ENCODE peak calls at places on chromosome 1, in nine cellular contexts. One of them, this sample, is unnamed.

GRCh38 chr1:30824736-30825429 is 67.3 kb upstream of the LAPTM5 start:
- DNase-seq in brain pericyte: no peak
- DNase-seq in CD8-positive, alpha-beta memory T cell: no peak
- DNase-seq in LHCN-M2: no peak
- DNase-seq in ascending aorta: no peak
- DNase-seq in substantia nigra: no peak
- DNase-seq in stomach: no peak
- DNase-seq in A549: no peak
- DNase-seq in lung: no peak
- DNase-seq in this sample: no peak

GRCh38 chr1:30513396-30514136 is 209.8 kb downstream of the MATN1 start:
- DNase-seq in brain pericyte: no peak
- DNase-seq in CD8-positive, alpha-beta memory T cell: no peak
- DNase-seq in LHCN-M2: no peak
- DNase-seq in ascending aorta: no peak
- DNase-seq in substantia nigra: no peak
- DNase-seq in stomach: peak
- DNase-seq in A549: no peak
- DNase-seq in lung: no peak
- DNase-seq in this sample: peak

GRCh38 chr1:160978510-160978927 is 23.9 kb upstream of the ITLN2 start:
- DNase-seq in brain pericyte: no peak
- DNase-seq in CD8-positive, alpha-beta memory T cell: no peak
- DNase-seq in LHCN-M2: no peak
- DNase-seq in ascending aorta: no peak
- DNase-seq in substantia nigra: no peak
- DNase-seq in stomach: peak
- DNase-seq in A549: peak
- DNase-seq in lung: peak
- DNase-seq in this sample: peak

GRCh38 chr1:54488831-54489626 is 59.0 kb upstream of the ACOT11 start:
- DNase-seq in brain pericyte: no peak
- DNase-seq in CD8-positive, alpha-beta memory T cell: peak
- DNase-seq in LHCN-M2: peak
- DNase-seq in ascending aorta: no peak
- DNase-seq in substantia nigra: peak
- DNase-seq in stomach: peak
- DNase-seq in A549: peak
- DNase-seq in lung: peak
- DNase-seq in this sample: peak

GRCh38 chr1:234214911-234215892 is 158.1 kb upstream of the COA6 start:
- DNase-seq in brain pericyte: no peak
- DNase-seq in CD8-positive, alpha-beta memory T cell: no peak
- DNase-seq in LHCN-M2: no peak
- DNase-seq in ascending aorta: no peak
- DNase-seq in substantia nigra: no peak
- DNase-seq in stomach: peak
- DNase-seq in A549: no peak
- DNase-seq in lung: no peak
- DNase-seq in this sample: no peak

GRCh38 chr1:7384679-7385078 is 386.4 kb upstream of the VAMP3 start:
- DNase-seq in brain pericyte: no peak
- DNase-seq in CD8-positive, alpha-beta memory T cell: no peak
- DNase-seq in LHCN-M2: no peak
- DNase-seq in ascending aorta: no peak
- DNase-seq in substantia nigra: no peak
- DNase-seq in stomach: peak
- DNase-seq in A549: no peak
- DNase-seq in lung: no peak
- DNase-seq in this sample: no peak

GRCh38 chr1:85278853-85279314 is 2.5 kb upstream of the BCL10 start:
- DNase-seq in brain pericyte: peak
- DNase-seq in CD8-positive, alpha-beta memory T cell: no peak
- DNase-seq in LHCN-M2: peak
- DNase-seq in ascending aorta: no peak
- DNase-seq in substantia nigra: no peak
- DNase-seq in stomach: peak
- DNase-seq in A549: peak
- DNase-seq in lung: no peak
- DNase-seq in this sample: peak

GRCh38 chr1:185929759-185930158 is 195.6 kb downstream of the HMCN1 start:
- DNase-seq in brain pericyte: no peak
- DNase-seq in CD8-positive, alpha-beta memory T cell: no peak
- DNase-seq in LHCN-M2: no peak
- DNase-seq in ascending aorta: no peak
- DNase-seq in substantia nigra: no peak
- DNase-seq in stomach: no peak
- DNase-seq in A549: peak
- DNase-seq in lung: no peak
- DNase-seq in this sample: no peak

GRCh38 chr1:7516341-7516740 is 254.8 kb upstream of the VAMP3 start:
- DNase-seq in brain pericyte: no peak
- DNase-seq in CD8-positive, alpha-beta memory T cell: no peak
- DNase-seq in LHCN-M2: peak
- DNase-seq in ascending aorta: no peak
- DNase-seq in substantia nigra: no peak
- DNase-seq in stomach: no peak
- DNase-seq in A549: peak
- DNase-seq in lung: no peak
- DNase-seq in this sample: no peak

GRCh38 chr1:230917284-230918135 is 49.2 kb upstream of the C1orf198 start:
- DNase-seq in brain pericyte: no peak
- DNase-seq in CD8-positive, alpha-beta memory T cell: peak
- DNase-seq in LHCN-M2: peak
- DNase-seq in ascending aorta: no peak
- DNase-seq in substantia nigra: peak
- DNase-seq in stomach: peak
- DNase-seq in A549: peak
- DNase-seq in lung: peak
- DNase-seq in this sample: peak

GRCh38 chr1:56977910-56978309 is 12.1 kb upstream of the C8B start:
- DNase-seq in brain pericyte: no peak
- DNase-seq in CD8-positive, alpha-beta memory T cell: no peak
- DNase-seq in LHCN-M2: no peak
- DNase-seq in ascending aorta: no peak
- DNase-seq in substantia nigra: no peak
- DNase-seq in stomach: no peak
- DNase-seq in A549: no peak
- DNase-seq in lung: no peak
- DNase-seq in this sample: no peak

GRCh38 chr1:160018900-160019299 is 12.9 kb downstream of the PIGM start:
- DNase-seq in brain pericyte: no peak
- DNase-seq in CD8-positive, alpha-beta memory T cell: no peak
- DNase-seq in LHCN-M2: peak
- DNase-seq in ascending aorta: no peak
- DNase-seq in substantia nigra: no peak
- DNase-seq in stomach: no peak
- DNase-seq in A549: no peak
- DNase-seq in lung: no peak
- DNase-seq in this sample: no peak

GRCh38 chr1:115412286-115412685 is 74.2 kb upstream of the NGF start:
- DNase-seq in brain pericyte: no peak
- DNase-seq in CD8-positive, alpha-beta memory T cell: no peak
- DNase-seq in LHCN-M2: no peak
- DNase-seq in ascending aorta: no peak
- DNase-seq in substantia nigra: no peak
- DNase-seq in stomach: no peak
- DNase-seq in A549: no peak
- DNase-seq in lung: no peak
- DNase-seq in this sample: no peak

GRCh38 chr1:232574867-232575523 is 54.9 kb downstream of the SIPA1L2 start:
- DNase-seq in brain pericyte: no peak
- DNase-seq in CD8-positive, alpha-beta memory T cell: no peak
- DNase-seq in LHCN-M2: no peak
- DNase-seq in ascending aorta: no peak
- DNase-seq in substantia nigra: no peak
- DNase-seq in stomach: no peak
- DNase-seq in A549: no peak
- DNase-seq in lung: no peak
- DNase-seq in this sample: no peak

GRCh38 chr1:94463765-94464330 is 45.7 kb downstream of the ABCD3 start:
- DNase-seq in brain pericyte: peak
- DNase-seq in CD8-positive, alpha-beta memory T cell: no peak
- DNase-seq in LHCN-M2: peak
- DNase-seq in ascending aorta: no peak
- DNase-seq in substantia nigra: no peak
- DNase-seq in stomach: no peak
- DNase-seq in A549: peak
- DNase-seq in lung: no peak
- DNase-seq in this sample: peak

GRCh38 chr1:81834268-81834667 is 33.5 kb downstream of the ADGRL2 start:
- DNase-seq in brain pericyte: no peak
- DNase-seq in CD8-positive, alpha-beta memory T cell: no peak
- DNase-seq in LHCN-M2: no peak
- DNase-seq in ascending aorta: no peak
- DNase-seq in substantia nigra: no peak
- DNase-seq in stomach: no peak
- DNase-seq in A549: no peak
- DNase-seq in lung: no peak
- DNase-seq in this sample: no peak

GRCh38 chr1:18939398-18940302 is 16.8 kb downstream of the IFFO2 start:
- DNase-seq in brain pericyte: no peak
- DNase-seq in CD8-positive, alpha-beta memory T cell: no peak
- DNase-seq in LHCN-M2: no peak
- DNase-seq in ascending aorta: no peak
- DNase-seq in substantia nigra: no peak
- DNase-seq in stomach: no peak
- DNase-seq in A549: no peak
- DNase-seq in lung: no peak
- DNase-seq in this sample: no peak

GRCh38 chr1:12615916-12616708 is 1.9 kb downstream of the DHRS3 start:
- DNase-seq in brain pericyte: no peak
- DNase-seq in CD8-positive, alpha-beta memory T cell: no peak
- DNase-seq in LHCN-M2: peak
- DNase-seq in ascending aorta: peak
- DNase-seq in substantia nigra: peak
- DNase-seq in stomach: peak
- DNase-seq in A549: peak
- DNase-seq in lung: peak
- DNase-seq in this sample: peak

GRCh38 chr1:30785714-30786113 is 28.1 kb upstream of the LAPTM5 start:
- DNase-seq in brain pericyte: no peak
- DNase-seq in CD8-positive, alpha-beta memory T cell: no peak
- DNase-seq in LHCN-M2: no peak
- DNase-seq in ascending aorta: no peak
- DNase-seq in substantia nigra: no peak
- DNase-seq in stomach: no peak
- DNase-seq in A549: no peak
- DNase-seq in lung: no peak
- DNase-seq in this sample: no peak

GRCh38 chr1:26225033-26225831 is 8.8 kb upstream of the CEP85 start:
- DNase-seq in brain pericyte: no peak
- DNase-seq in CD8-positive, alpha-beta memory T cell: no peak
- DNase-seq in LHCN-M2: no peak
- DNase-seq in ascending aorta: no peak
- DNase-seq in substantia nigra: peak
- DNase-seq in stomach: peak
- DNase-seq in A549: no peak
- DNase-seq in lung: peak
- DNase-seq in this sample: peak

GRCh38 chr1:25906644-25907300 is 553 bp upstream of the STMN1 start:
- DNase-seq in brain pericyte: no peak
- DNase-seq in CD8-positive, alpha-beta memory T cell: no peak
- DNase-seq in LHCN-M2: no peak
- DNase-seq in ascending aorta: no peak
- DNase-seq in substantia nigra: no peak
- DNase-seq in stomach: peak
- DNase-seq in A549: peak
- DNase-seq in lung: no peak
- DNase-seq in this sample: no peak

GRCh38 chr1:151512801-151513625 is 1.8 kb downstream of the CGN start:
- DNase-seq in brain pericyte: no peak
- DNase-seq in CD8-positive, alpha-beta memory T cell: no peak
- DNase-seq in LHCN-M2: no peak
- DNase-seq in ascending aorta: no peak
- DNase-seq in substantia nigra: no peak
- DNase-seq in stomach: peak
- DNase-seq in A549: no peak
- DNase-seq in lung: peak
- DNase-seq in this sample: peak

GRCh38 chr1:154145986-154146385 is 8.9 kb downstream of the NUP210L start:
- DNase-seq in brain pericyte: no peak
- DNase-seq in CD8-positive, alpha-beta memory T cell: no peak
- DNase-seq in LHCN-M2: no peak
- DNase-seq in ascending aorta: no peak
- DNase-seq in substantia nigra: no peak
- DNase-seq in stomach: no peak
- DNase-seq in A549: no peak
- DNase-seq in lung: no peak
- DNase-seq in this sample: no peak

GRCh38 chr1:10599194-10599861 is 124.6 kb downstream of the PEX14 start:
- DNase-seq in brain pericyte: no peak
- DNase-seq in CD8-positive, alpha-beta memory T cell: no peak
- DNase-seq in LHCN-M2: peak
- DNase-seq in ascending aorta: no peak
- DNase-seq in substantia nigra: no peak
- DNase-seq in stomach: no peak
- DNase-seq in A549: peak
- DNase-seq in lung: no peak
- DNase-seq in this sample: peak

GRCh38 chr1:155166373-155167165 is 6.5 kb downstream of the KRTCAP2 start:
- DNase-seq in brain pericyte: no peak
- DNase-seq in CD8-positive, alpha-beta memory T cell: no peak
- DNase-seq in LHCN-M2: no peak
- DNase-seq in ascending aorta: no peak
- DNase-seq in substantia nigra: peak
- DNase-seq in stomach: no peak
- DNase-seq in A549: no peak
- DNase-seq in lung: no peak
- DNase-seq in this sample: no peak

GRCh38 chr1:53715478-53715877 is 23.5 kb downstream of the GLIS1 start:
- DNase-seq in brain pericyte: no peak
- DNase-seq in CD8-positive, alpha-beta memory T cell: no peak
- DNase-seq in LHCN-M2: no peak
- DNase-seq in ascending aorta: no peak
- DNase-seq in substantia nigra: no peak
- DNase-seq in stomach: no peak
- DNase-seq in A549: peak
- DNase-seq in lung: no peak
- DNase-seq in this sample: no peak

GRCh38 chr1:30064547-30064946 is 658.8 kb downstream of the MATN1 start:
- DNase-seq in brain pericyte: no peak
- DNase-seq in CD8-positive, alpha-beta memory T cell: no peak
- DNase-seq in LHCN-M2: no peak
- DNase-seq in ascending aorta: no peak
- DNase-seq in substantia nigra: no peak
- DNase-seq in stomach: no peak
- DNase-seq in A549: no peak
- DNase-seq in lung: no peak
- DNase-seq in this sample: no peak

GRCh38 chr1:109151146-109151545 is 37.2 kb downstream of the ELAPOR1 start:
- DNase-seq in brain pericyte: peak
- DNase-seq in CD8-positive, alpha-beta memory T cell: no peak
- DNase-seq in LHCN-M2: peak
- DNase-seq in ascending aorta: no peak
- DNase-seq in substantia nigra: peak
- DNase-seq in stomach: peak
- DNase-seq in A549: peak
- DNase-seq in lung: no peak
- DNase-seq in this sample: peak

GRCh38 chr1:163036661-163037060 is 32.5 kb upstream of the RGS4 start:
- DNase-seq in brain pericyte: no peak
- DNase-seq in CD8-positive, alpha-beta memory T cell: no peak
- DNase-seq in LHCN-M2: peak
- DNase-seq in ascending aorta: no peak
- DNase-seq in substantia nigra: no peak
- DNase-seq in stomach: no peak
- DNase-seq in A549: no peak
- DNase-seq in lung: no peak
- DNase-seq in this sample: no peak

GRCh38 chr1:30748699-30749401 is 8.7 kb downstream of the LAPTM5 start:
- DNase-seq in brain pericyte: no peak
- DNase-seq in CD8-positive, alpha-beta memory T cell: no peak
- DNase-seq in LHCN-M2: no peak
- DNase-seq in ascending aorta: no peak
- DNase-seq in substantia nigra: no peak
- DNase-seq in stomach: no peak
- DNase-seq in A549: no peak
- DNase-seq in lung: no peak
- DNase-seq in this sample: no peak

GRCh38 chr1:172654535-172654934 is 4.4 kb upstream of the FASLG start:
- DNase-seq in brain pericyte: no peak
- DNase-seq in CD8-positive, alpha-beta memory T cell: no peak
- DNase-seq in LHCN-M2: peak
- DNase-seq in ascending aorta: no peak
- DNase-seq in substantia nigra: no peak
- DNase-seq in stomach: no peak
- DNase-seq in A549: peak
- DNase-seq in lung: no peak
- DNase-seq in this sample: no peak